ENCODE peak calls at places on chromosomes 5 and 9, in eight cellular contexts. H is stimulated activated CD8-positive, alpha-beta memory T cell treated with anti-CD3 and anti-CD28 coated beads, Interleukin-7, amount 100 ng/mL, for 1 hour; C is CD4-positive, alpha-beta T cell; W is H9; Q is NB4; M is left cardiac atrium; D is AG04449; T is AG08395. V is an unnamed sample.

GRCh38 chr9:99825158-99826046 is 3.7 kb downstream of the NR4A3 start:
- DNase-seq in H (no peak), C (no peak), W (peak), Q (peak), M (peak), D (no peak), T (no peak), V (no peak)

GRCh38 chr9:83538172-83538889 is at the start of gene FRMD3:
- DNase-seq in H (no peak), C (no peak), W (peak), Q (no peak), M (peak), D (no peak), T (peak), V (peak)

GRCh38 chr5:175778951-175779475 is 92.4 kb upstream of the CPLX2 start:
- DNase-seq in H (no peak), C (no peak), W (no peak), Q (no peak), M (no peak), D (no peak), T (no peak), V (no peak)

GRCh38 chr9:95131023-95131943 is 186.2 kb downstream of the FANCC start:
- DNase-seq in H (peak), C (peak), W (peak), Q (peak), M (peak), D (no peak), T (peak), V (peak)

GRCh38 chr9:14779566-14780022 is 57.1 kb upstream of the CER1 start:
- DNase-seq in H (no peak), C (no peak), W (no peak), Q (no peak), M (no peak), D (no peak), T (no peak), V (no peak)

GRCh38 chr9:137031904-137032639 is at the start of gene FUT7:
- DNase-seq in H (no peak), C (no peak), W (no peak), Q (peak), M (no peak), D (no peak), T (no peak), V (no peak)

GRCh38 chr5:80346055-80346454 is 26.3 kb downstream of the SPZ1 start:
- DNase-seq in H (peak), C (peak), W (peak), Q (peak), M (no peak), D (no peak), T (no peak), V (no peak)

GRCh38 chr9:109455861-109456260 is 42.2 kb downstream of the PTPN3 start:
- DNase-seq in H (no peak), C (no peak), W (peak), Q (no peak), M (no peak), D (no peak), T (no peak), V (no peak)

GRCh38 chr5:117203584-117203983 is 629.0 kb upstream of the SEMA6A start:
- DNase-seq in H (no peak), C (no peak), W (no peak), Q (no peak), M (no peak), D (no peak), T (no peak), V (no peak)

GRCh38 chr9:86487222-86487841 is 133.1 kb upstream of the TUT7 start:
- DNase-seq in H (no peak), C (no peak), W (no peak), Q (peak), M (no peak), D (peak), T (peak), V (no peak)

GRCh38 chr9:34049630-34050384 is 1.1 kb upstream of the UBAP2 start:
- DNase-seq in H (no peak), C (no peak), W (peak), Q (peak), M (no peak), D (no peak), T (no peak), V (no peak)

GRCh38 chr9:110830495-110830894 is 161.9 kb downstream of the MUSK start:
- DNase-seq in H (no peak), C (no peak), W (no peak), Q (no peak), M (no peak), D (no peak), T (no peak), V (no peak)

GRCh38 chr5:170896779-170897178 is 35.0 kb downstream of the RANBP17 start:
- DNase-seq in H (no peak), C (no peak), W (peak), Q (peak), M (no peak), D (no peak), T (no peak), V (no peak)

GRCh38 chr9:4048441-4048840 is 251.4 kb downstream of the GLIS3 start:
- DNase-seq in H (no peak), C (no peak), W (no peak), Q (peak), M (no peak), D (no peak), T (peak), V (no peak)

GRCh38 chr5:172602712-172603289 is 38.3 kb upstream of the NEURL1B start:
- DNase-seq in H (no peak), C (peak), W (no peak), Q (peak), M (peak), D (no peak), T (no peak), V (peak)

GRCh38 chr5:101531031-101531430 is 627.9 kb upstream of the ST8SIA4 start:
- DNase-seq in H (no peak), C (no peak), W (no peak), Q (peak), M (no peak), D (no peak), T (no peak), V (no peak)

GRCh38 chr5:11251242-11251641 is 490.2 kb upstream of the DAP start:
- DNase-seq in H (no peak), C (no peak), W (no peak), Q (no peak), M (no peak), D (no peak), T (no peak), V (no peak)

GRCh38 chr5:143979044-143979690 is 167.2 kb downstream of the HMHB1 start:
- DNase-seq in H (no peak), C (no peak), W (peak), Q (no peak), M (no peak), D (no peak), T (no peak), V (no peak)

GRCh38 chr5:3380689-3381088 is 214.9 kb upstream of the IRX1 start:
- DNase-seq in H (no peak), C (no peak), W (no peak), Q (no peak), M (no peak), D (no peak), T (no peak), V (no peak)

GRCh38 chr5:168765220-168766037 is 186.3 kb upstream of the PANK3 start:
- DNase-seq in H (no peak), C (no peak), W (no peak), Q (no peak), M (peak), D (peak), T (peak), V (peak)

GRCh38 chr9:93820667-93821306 is 134.4 kb downstream of the BARX1 start:
- DNase-seq in H (no peak), C (no peak), W (peak), Q (peak), M (no peak), D (no peak), T (peak), V (no peak)

GRCh38 chr9:116617389-116617788 is 69.7 kb upstream of the TRIM32 start:
- DNase-seq in H (no peak), C (no peak), W (no peak), Q (no peak), M (no peak), D (no peak), T (no peak), V (no peak)

GRCh38 chr9:121246821-121247511 is 21.0 kb upstream of the GSN start:
- DNase-seq in H (no peak), C (no peak), W (no peak), Q (peak), M (peak), D (peak), T (peak), V (peak)

GRCh38 chr9:6938447-6938846 is 180.7 kb downstream of the KDM4C start:
- DNase-seq in H (no peak), C (no peak), W (no peak), Q (peak), M (no peak), D (peak), T (peak), V (no peak)

GRCh38 chr5:126449751-126450271 is 26.6 kb downstream of the GRAMD2B start:
- DNase-seq in H (peak), C (peak), W (no peak), Q (no peak), M (no peak), D (no peak), T (peak), V (peak)